ENCODE peak calls at places on chromosome 1, in nine cellular contexts. W is epithelial cell of proximal tubule, Z is MM.1S, I is esophagus muscularis mucosa, X is astrocyte of the spinal cord, B is uterus, O is IMR-90, Q is body of pancreas, L is AG10803. H is an unnamed sample.

GRCh38 chr1:119745034-119745433 is 23.7 kb downstream of the HMGCS2 start:
- DNase-seq in O (no peak), L (no peak), W (no peak), Z (no peak), B (no peak), X (no peak), I (no peak), Q (no peak), H (no peak)

GRCh38 chr1:183804382-183804781 is 538 bp upstream of the RGL1 start:
- DNase-seq in Q (no peak), W (no peak), Z (no peak), L (no peak), O (no peak), B (no peak), I (no peak), X (no peak), H (no peak)

GRCh38 chr1:180994262-180994661 is 28.4 kb downstream of the STX6 start:
- DNase-seq in Q (no peak), O (peak), W (no peak), X (no peak), Z (no peak), B (no peak), L (no peak), I (peak), H (no peak)

GRCh38 chr1:8415526-8416278 is 97.8 kb downstream of the SLC45A1 start:
- DNase-seq in O (no peak), Q (peak), B (no peak), L (no peak), Z (no peak), W (no peak), X (no peak), I (no peak), H (peak)

GRCh38 chr1:98732985-98733781 is 71.7 kb downstream of the SNX7 start:
- DNase-seq in X (no peak), B (no peak), I (no peak), Z (no peak), O (peak), W (peak), Q (no peak), L (no peak), H (no peak)

GRCh38 chr1:31183927-31184554 is 55.6 kb downstream of the NKAIN1 start:
- DNase-seq in X (no peak), I (no peak), Z (peak), W (no peak), O (peak), Q (peak), B (no peak), L (peak), H (peak)

GRCh38 chr1:4219111-4219510 is 319.0 kb upstream of the C1orf174 start:
- DNase-seq in Q (no peak), B (no peak), Z (no peak), I (peak), L (no peak), O (no peak), W (no peak), X (no peak), H (no peak)

GRCh38 chr1:110165761-110166231 is 15.5 kb downstream of the SLC6A17 start:
- DNase-seq in Z (no peak), I (no peak), X (no peak), O (no peak), W (no peak), L (no peak), Q (no peak), B (no peak), H (no peak)

GRCh38 chr1:89262643-89263042 is 10.0 kb downstream of the GBP5 start:
- DNase-seq in O (peak), L (peak), X (peak), Z (no peak), B (no peak), Q (no peak), I (no peak), W (peak), H (peak)

DNA sequence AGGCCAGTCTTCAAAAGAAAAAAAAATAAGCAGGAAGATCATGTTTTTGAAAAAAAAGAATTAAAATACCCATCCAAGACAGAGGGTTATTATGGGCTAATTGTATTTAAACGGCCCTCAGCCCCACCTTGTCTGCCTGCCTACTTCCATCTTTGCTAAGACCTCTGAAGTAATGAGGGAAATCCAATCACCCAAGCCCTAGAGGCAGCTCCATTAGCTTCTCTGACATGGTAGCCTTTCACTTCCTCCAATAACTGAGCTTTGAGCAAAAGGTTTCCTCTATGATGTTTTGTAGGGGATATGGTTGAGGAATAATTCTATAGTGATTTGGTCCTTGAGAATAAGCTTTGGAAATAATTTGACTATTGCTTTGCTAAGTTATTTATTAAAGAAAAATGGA is 178.2 kb upstream of the SGIP1 start:
- DNase-seq in W (no peak), Q (no peak), O (no peak), B (no peak), Z (no peak), X (no peak), I (no peak), L (no peak), H (no peak)
- H3K4me3 ChIP-seq in W (no peak), Q (no peak), O (no peak), B (no peak), Z (no peak), X (no peak), I (no peak), L (no peak), H (no peak)

GRCh38 chr1:10630661-10631120 is 155.9 kb downstream of the PEX14 start:
- DNase-seq in I (no peak), Z (no peak), Q (no peak), B (no peak), W (no peak), X (no peak), L (no peak), O (no peak), H (no peak)

GRCh38 chr1:10628685-10629084 is 153.9 kb downstream of the PEX14 start:
- DNase-seq in X (peak), Q (peak), Z (no peak), O (peak), W (no peak), B (peak), L (no peak), I (no peak), H (peak)

GRCh38 chr1:10629091-10629815 is 154.5 kb downstream of the PEX14 start:
- DNase-seq in L (no peak), I (no peak), Z (no peak), B (no peak), W (no peak), X (no peak), Q (no peak), O (no peak), H (no peak)

GRCh38 chr1:10631121-10631810 is 156.5 kb downstream of the PEX14 start:
- DNase-seq in O (no peak), L (no peak), I (no peak), Z (no peak), Q (no peak), B (peak), X (no peak), W (no peak), H (no peak)

DNA sequence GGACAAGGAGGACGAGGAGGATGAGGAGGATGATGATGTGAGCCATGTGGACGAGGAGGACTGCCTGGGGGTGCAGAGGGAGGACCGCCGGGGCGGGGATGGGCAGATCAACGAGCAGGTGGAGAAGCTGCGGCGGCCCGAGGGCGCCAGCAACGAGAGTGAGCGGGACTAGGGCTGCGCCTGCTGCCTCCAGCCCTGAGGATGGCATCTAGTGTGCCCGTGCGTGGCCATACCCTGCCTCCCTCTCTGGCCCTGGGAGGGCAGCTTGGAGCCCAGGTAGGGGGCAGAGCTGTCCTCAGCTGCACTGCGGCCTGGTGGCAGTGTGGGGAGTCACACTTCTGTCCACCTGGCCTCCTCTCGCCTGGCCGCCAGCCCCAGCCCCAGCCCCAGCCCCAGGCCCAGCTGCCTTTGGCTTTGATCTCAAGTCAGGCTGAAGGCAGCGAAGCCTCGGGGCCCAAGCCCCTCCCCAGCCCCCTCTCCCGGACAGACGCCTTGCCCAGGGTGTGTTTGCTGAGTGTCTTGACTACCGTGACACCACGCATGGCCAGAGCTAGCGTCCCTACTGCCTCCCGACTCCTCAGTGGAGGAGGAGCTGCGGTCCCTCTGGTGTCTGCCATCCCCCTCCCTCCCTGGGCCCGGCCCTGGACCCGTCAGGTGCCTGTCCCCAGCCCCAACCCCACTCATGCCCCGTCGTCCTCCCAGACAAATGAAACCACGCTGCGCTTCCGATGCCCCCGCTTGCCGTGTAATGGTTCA is 155.2 kb downstream of the PEX14 start:
- DNase-seq in Z (no peak), I (no peak), X (no peak), L (no peak), Q (no peak), O (no peak), W (no peak), B (peak), H (no peak)
- TF ChIP-seq CTCF in Z (no peak), I (no peak), X (no peak), L (no peak), Q (no peak), O (no peak), W (peak), B (no peak), H (no peak)

GRCh38 chr1:226427131-226427530 is 19.2 kb upstream of the PARP1 start:
- DNase-seq in L (no peak), Q (no peak), O (no peak), Z (no peak), X (no peak), I (no peak), W (no peak), B (no peak), H (no peak)
- H3K4me3 ChIP-seq in L (no peak), Q (no peak), O (no peak), Z (no peak), X (no peak), I (no peak), W (no peak), B (no peak), H (no peak)

DNA sequence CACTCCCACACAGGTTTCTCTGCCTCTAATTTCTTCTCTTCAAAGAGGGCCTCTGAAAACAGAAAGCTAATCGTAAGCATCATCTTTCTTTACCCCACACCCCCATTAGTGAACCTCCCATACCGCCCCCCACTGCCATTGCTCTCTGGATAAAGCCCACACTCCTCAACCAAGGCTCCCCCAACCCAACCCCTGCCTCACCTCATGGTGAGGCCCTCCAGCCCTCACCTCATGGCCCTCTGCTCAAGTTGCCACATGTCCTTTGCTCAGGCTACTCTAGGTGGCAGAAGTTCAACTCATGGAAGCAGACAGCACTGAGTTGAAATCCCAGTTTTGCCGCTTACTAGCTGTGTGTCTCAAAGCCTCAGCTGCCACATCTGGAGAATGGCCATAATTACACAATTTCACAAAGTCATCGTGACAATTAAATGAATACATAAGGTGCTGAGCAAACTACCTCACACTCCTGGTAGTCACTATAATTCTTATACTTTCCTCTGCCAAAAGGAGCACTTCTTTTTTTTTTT is 18.2 kb upstream of the WASF2 start:
- DNase-seq in W (no peak), I (no peak), Q (no peak), Z (no peak), L (peak), B (no peak), X (no peak), O (no peak), H (no peak)
- TF ChIP-seq CTCF in W (peak), I (no peak), Q (no peak), Z (no peak), L (no peak), B (no peak), X (peak), O (no peak), H (peak)

GRCh38 chr1:205598841-205599666 is 32.8 kb downstream of the ELK4 start:
- DNase-seq in I (peak), Z (no peak), Q (peak), X (peak), L (peak), W (peak), B (peak), O (peak), H (peak)
- H3K4me3 ChIP-seq in I (peak), Z (no peak), Q (no peak), X (no peak), L (no peak), W (no peak), B (no peak), O (no peak), H (no peak)